ENCODE peak calls at places on chromosome 17, in six cellular contexts. One of them, this sample, is unnamed.

GRCh38 chr17:31559647-31560501 is 168.4 kb downstream of the RAB11FIP4 start:
- DNase-seq in SK-N-SH: no peak
- DNase-seq in HepG2: no peak
- DNase-seq in HCT116: no peak
- DNase-seq in H1: peak; percentile 65
- DNase-seq in GM12878: no peak
- DNase-seq in this sample: no peak

GRCh38 chr17:43573579-43574321 is 27.6 kb upstream of the ETV4 start:
- DNase-seq in SK-N-SH: no peak
- DNase-seq in H1: no peak
- DNase-seq in HCT116: no peak
- DNase-seq in GM12878: no peak
- DNase-seq in HepG2: peak; percentile 94
- DNase-seq in this sample: no peak

GRCh38 chr17:68381076-68381900 is 76.0 kb downstream of the WIPI1 start:
- DNase-seq in GM12878: no peak
- DNase-seq in HCT116: peak; percentile 98
- DNase-seq in HepG2: no peak
- DNase-seq in SK-N-SH: no peak
- DNase-seq in H1: no peak
- DNase-seq in this sample: no peak

GRCh38 chr17:47276868-47277267 is 23.2 kb downstream of the ITGB3 start:
- DNase-seq in SK-N-SH: no peak
- DNase-seq in HepG2: peak; percentile 56
- DNase-seq in GM12878: no peak
- DNase-seq in H1: no peak
- DNase-seq in HCT116: no peak
- DNase-seq in this sample: no peak

GRCh38 chr17:38509008-38509771 is 80.9 kb downstream of the ARHGAP23 start:
- DNase-seq in H1: peak; percentile 96
- DNase-seq in SK-N-SH: peak; percentile 98
- DNase-seq in HCT116: peak; percentile 65
- DNase-seq in HepG2: peak; percentile 84
- DNase-seq in GM12878: no peak
- DNase-seq in this sample: peak; percentile 92

GRCh38 chr17:57380055-57380356 is 123.7 kb downstream of the MSI2 start:
- DNase-seq in H1: no peak
- DNase-seq in SK-N-SH: no peak
- DNase-seq in GM12878: no peak
- DNase-seq in HepG2: no peak
- DNase-seq in HCT116: no peak
- DNase-seq in this sample: no peak

GRCh38 chr17:78637643-78638042 is 60.4 kb upstream of the DNAH17 start:
- DNase-seq in HCT116: no peak
- DNase-seq in GM12878: no peak
- DNase-seq in HepG2: no peak
- DNase-seq in SK-N-SH: no peak
- DNase-seq in H1: no peak
- DNase-seq in this sample: no peak

GRCh38 chr17:38868095-38868967 is 1.5 kb upstream of the LASP1 start:
- DNase-seq in HepG2: peak; percentile 70
- DNase-seq in H1: no peak
- DNase-seq in HCT116: no peak
- DNase-seq in GM12878: peak; percentile 51
- DNase-seq in SK-N-SH: no peak
- DNase-seq in this sample: no peak

GRCh38 chr17:49076575-49077384 is 55.8 kb upstream of the B4GALNT2 start:
- DNase-seq in HepG2: no peak
- DNase-seq in H1: no peak
- DNase-seq in SK-N-SH: no peak
- DNase-seq in GM12878: no peak
- DNase-seq in HCT116: no peak
- DNase-seq in this sample: no peak

DNA sequence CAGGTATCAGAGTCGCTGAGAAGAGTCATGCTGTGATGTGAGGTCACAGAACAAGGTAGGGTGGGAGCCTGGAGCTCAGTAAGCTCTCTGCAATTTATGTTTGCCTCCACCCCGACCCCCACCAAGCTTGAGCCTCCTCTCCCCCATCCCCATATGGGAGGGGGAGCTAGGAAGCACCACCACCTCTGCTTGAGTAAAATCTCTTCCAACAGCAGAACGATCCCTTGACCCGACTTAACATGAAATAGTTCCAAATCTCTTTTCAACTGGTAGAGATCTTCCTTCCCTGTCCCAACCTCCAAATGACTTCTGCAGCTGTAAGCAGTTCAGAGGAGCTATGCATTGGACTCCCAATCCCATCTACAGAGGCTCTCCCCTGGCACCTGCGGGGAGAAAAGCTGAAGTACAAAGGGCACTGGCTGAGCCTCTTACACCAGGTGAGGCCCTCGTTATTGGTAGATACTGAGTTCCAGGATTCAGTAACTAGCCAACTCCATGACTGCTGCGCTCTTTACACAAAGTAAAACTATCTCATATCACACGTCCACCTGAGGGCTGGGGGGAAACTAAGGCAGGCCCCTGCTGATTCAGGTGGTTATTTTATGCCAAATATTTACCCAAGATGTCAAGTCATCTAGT is 3.4 kb downstream of the ACTG1 start:
- DNase-seq in HCT116: no peak
- DNase-seq in GM12878: no peak
- DNase-seq in HepG2: peak; percentile 63
- DNase-seq in H1: no peak
- DNase-seq in SK-N-SH: no peak
- DNase-seq in this sample: no peak
- TF ChIP-seq JUND in HCT116: no peak
- TF ChIP-seq JUND in GM12878: no peak
- TF ChIP-seq JUND in HepG2: no peak
- TF ChIP-seq JUND in H1: no peak
- TF ChIP-seq JUND in SK-N-SH: peak; percentile 18
- TF ChIP-seq JUND in this sample: no peak

GRCh38 chr17:15454328-15454727 is 13.1 kb downstream of the CDRT4 start:
- DNase-seq in GM12878: no peak
- DNase-seq in SK-N-SH: no peak
- DNase-seq in HCT116: no peak
- DNase-seq in HepG2: no peak
- DNase-seq in H1: no peak
- DNase-seq in this sample: no peak

GRCh38 chr17:15452746-15453145 is 14.7 kb downstream of the CDRT4 start:
- DNase-seq in HCT116: no peak
- DNase-seq in SK-N-SH: no peak
- DNase-seq in GM12878: no peak
- DNase-seq in H1: no peak
- DNase-seq in HepG2: no peak
- DNase-seq in this sample: no peak

GRCh38 chr17:15451681-15452080 is 15.7 kb downstream of the CDRT4 start:
- DNase-seq in H1: no peak
- DNase-seq in HepG2: no peak
- DNase-seq in SK-N-SH: no peak
- DNase-seq in GM12878: no peak
- DNase-seq in HCT116: no peak
- DNase-seq in this sample: no peak

GRCh38 chr17:15453782-15454181 is 13.6 kb downstream of the CDRT4 start:
- DNase-seq in GM12878: no peak
- DNase-seq in HepG2: no peak
- DNase-seq in H1: no peak
- DNase-seq in HCT116: no peak
- DNase-seq in SK-N-SH: no peak
- DNase-seq in this sample: no peak

GRCh38 chr17:15453246-15453645 is 14.2 kb downstream of the CDRT4 start:
- DNase-seq in HCT116: no peak
- DNase-seq in HepG2: no peak
- DNase-seq in SK-N-SH: no peak
- DNase-seq in H1: no peak
- DNase-seq in GM12878: no peak
- DNase-seq in this sample: no peak
- TF ChIP-seq JUND in HCT116: no peak
- TF ChIP-seq JUND in HepG2: no peak
- TF ChIP-seq JUND in SK-N-SH: no peak
- TF ChIP-seq JUND in H1: no peak
- TF ChIP-seq JUND in GM12878: no peak
- TF ChIP-seq JUND in this sample: no peak

GRCh38 chr17:8451937-8452614 is 16.4 kb downstream of the NDEL1 start:
- DNase-seq in HCT116: no peak
- DNase-seq in H1: no peak
- DNase-seq in GM12878: no peak
- DNase-seq in SK-N-SH: no peak
- DNase-seq in HepG2: no peak
- DNase-seq in this sample: no peak

GRCh38 chr17:8459109-8459508 is 23.4 kb downstream of the NDEL1 start:
- DNase-seq in HCT116: no peak
- DNase-seq in H1: no peak
- DNase-seq in HepG2: no peak
- DNase-seq in GM12878: no peak
- DNase-seq in SK-N-SH: no peak
- DNase-seq in this sample: no peak

GRCh38 chr17:8453326-8453725 is 17.6 kb downstream of the NDEL1 start:
- DNase-seq in H1: no peak
- DNase-seq in GM12878: no peak
- DNase-seq in SK-N-SH: no peak
- DNase-seq in HCT116: no peak
- DNase-seq in HepG2: no peak
- DNase-seq in this sample: no peak

GRCh38 chr17:8458128-8458527 is 22.4 kb downstream of the NDEL1 start:
- DNase-seq in HCT116: no peak
- DNase-seq in HepG2: no peak
- DNase-seq in H1: no peak
- DNase-seq in SK-N-SH: no peak
- DNase-seq in GM12878: no peak
- DNase-seq in this sample: no peak

GRCh38 chr17:8455660-8456059 is 20.0 kb downstream of the NDEL1 start:
- DNase-seq in HCT116: no peak
- DNase-seq in HepG2: no peak
- DNase-seq in SK-N-SH: no peak
- DNase-seq in H1: no peak
- DNase-seq in GM12878: no peak
- DNase-seq in this sample: no peak
- TF ChIP-seq JUND in HCT116: no peak
- TF ChIP-seq JUND in HepG2: no peak
- TF ChIP-seq JUND in SK-N-SH: no peak
- TF ChIP-seq JUND in H1: no peak
- TF ChIP-seq JUND in GM12878: no peak
- TF ChIP-seq JUND in this sample: no peak

GRCh38 chr17:81126281-81127132 is 38.8 kb upstream of the PVALEF start:
- DNase-seq in HepG2: no peak
- DNase-seq in SK-N-SH: no peak
- DNase-seq in H1: no peak
- DNase-seq in GM12878: no peak
- DNase-seq in HCT116: no peak
- DNase-seq in this sample: no peak
- TF ChIP-seq JUND in HepG2: no peak
- TF ChIP-seq JUND in SK-N-SH: no peak
- TF ChIP-seq JUND in H1: no peak
- TF ChIP-seq JUND in GM12878: no peak
- TF ChIP-seq JUND in HCT116: no peak
- TF ChIP-seq JUND in this sample: no peak

GRCh38 chr17:45437461-45438283 is 5.0 kb upstream of the ARHGAP27 start:
- DNase-seq in GM12878: no peak
- DNase-seq in HCT116: no peak
- DNase-seq in H1: no peak
- DNase-seq in HepG2: no peak
- DNase-seq in SK-N-SH: peak; percentile 88
- DNase-seq in this sample: no peak
- TF ChIP-seq JUND in GM12878: no peak
- TF ChIP-seq JUND in HCT116: no peak
- TF ChIP-seq JUND in H1: no peak
- TF ChIP-seq JUND in HepG2: no peak
- TF ChIP-seq JUND in SK-N-SH: no peak
- TF ChIP-seq JUND in this sample: no peak

GRCh38 chr17:77318021-77318420 is 177.3 kb downstream of the SEC14L1 start:
- DNase-seq in SK-N-SH: no peak
- DNase-seq in HCT116: no peak
- DNase-seq in H1: no peak
- DNase-seq in GM12878: no peak
- DNase-seq in HepG2: no peak
- DNase-seq in this sample: no peak

GRCh38 chr17:77320501-77321256 is 179.9 kb downstream of the SEC14L1 start:
- DNase-seq in GM12878: peak; percentile 85
- DNase-seq in SK-N-SH: peak; percentile 37
- DNase-seq in H1: no peak
- DNase-seq in HepG2: no peak
- DNase-seq in HCT116: no peak
- DNase-seq in this sample: no peak

GRCh38 chr17:77318491-77319210 is 177.9 kb downstream of the SEC14L1 start:
- DNase-seq in HCT116: no peak
- DNase-seq in GM12878: no peak
- DNase-seq in H1: no peak
- DNase-seq in HepG2: no peak
- DNase-seq in SK-N-SH: peak; percentile 24
- DNase-seq in this sample: no peak

GRCh38 chr17:77320046-77320445 is 179.3 kb downstream of the SEC14L1 start:
- DNase-seq in SK-N-SH: peak; percentile 44
- DNase-seq in GM12878: no peak
- DNase-seq in HepG2: no peak
- DNase-seq in H1: no peak
- DNase-seq in HCT116: no peak
- DNase-seq in this sample: no peak

DNA sequence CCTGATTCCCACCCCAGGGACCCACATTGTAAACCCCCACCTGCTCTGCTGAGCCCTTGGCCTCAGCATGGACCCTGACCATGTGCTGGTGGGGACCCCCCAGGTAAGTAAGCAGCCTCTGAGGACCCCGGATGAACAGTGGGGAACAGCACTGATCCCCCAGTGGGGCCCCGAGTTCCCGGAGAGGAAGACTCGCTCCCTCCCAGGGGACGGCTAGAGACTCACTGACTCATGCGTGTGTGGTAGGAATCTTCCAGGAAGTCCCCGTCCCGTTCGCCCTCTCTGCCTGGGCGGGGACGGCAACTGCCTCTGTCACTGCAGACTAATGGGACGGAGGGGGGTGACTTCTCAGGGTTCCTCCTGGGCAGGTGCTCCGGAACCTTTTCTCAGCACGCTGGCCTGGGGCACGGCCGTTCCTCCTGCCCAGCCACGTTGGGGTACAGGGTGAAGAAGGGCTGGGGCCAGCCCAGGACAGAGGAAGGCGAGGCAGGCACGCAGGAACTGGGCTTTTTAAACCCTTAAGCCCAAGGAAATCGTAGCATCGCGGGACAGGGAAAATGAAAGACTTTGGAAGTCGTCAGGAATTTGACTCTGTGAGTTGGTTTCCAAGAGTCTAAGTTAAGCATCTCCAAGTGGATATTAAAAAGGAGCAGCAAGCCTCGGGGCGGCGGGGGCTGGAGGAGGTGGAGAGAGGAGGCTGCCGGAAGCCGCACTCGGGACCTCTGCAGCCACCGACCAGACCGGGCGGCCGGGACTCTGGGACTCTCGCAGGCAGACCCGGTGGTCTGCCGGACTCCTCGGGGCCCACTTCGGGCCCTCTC is 178.7 kb downstream of the SEC14L1 start:
- DNase-seq in GM12878: no peak
- DNase-seq in HCT116: peak; percentile 85
- DNase-seq in HepG2: no peak
- DNase-seq in H1: no peak
- DNase-seq in SK-N-SH: peak; percentile 43
- DNase-seq in this sample: no peak
- TF ChIP-seq JUND in GM12878: no peak
- TF ChIP-seq JUND in HCT116: peak; percentile 77
- TF ChIP-seq JUND in HepG2: no peak
- TF ChIP-seq JUND in H1: no peak
- TF ChIP-seq JUND in SK-N-SH: peak; percentile 53
- TF ChIP-seq JUND in this sample: no peak

GRCh38 chr17:4786111-4786491 is at the start of gene VMO1:
- DNase-seq in HepG2: no peak
- DNase-seq in SK-N-SH: peak; percentile 73
- DNase-seq in H1: no peak
- DNase-seq in HCT116: no peak
- DNase-seq in GM12878: no peak
- DNase-seq in this sample: no peak
- TF ChIP-seq JUND in HepG2: no peak
- TF ChIP-seq JUND in SK-N-SH: no peak
- TF ChIP-seq JUND in H1: no peak
- TF ChIP-seq JUND in HCT116: no peak
- TF ChIP-seq JUND in GM12878: no peak
- TF ChIP-seq JUND in this sample: no peak